ENCODE peak calls at places on chromosomes 12 and 14, in four cellular contexts. B is iris pigment epithelial cell, X is RPMI8226, I is T follicular helper cell. P is an unnamed sample.

GRCh38 chr14:89921896-89922548 is 32.5 kb downstream of the EFCAB11 start:
- DNase-seq in B (peak), I (no peak), X (no peak), P (no peak)

GRCh38 chr14:74240794-74241610 is 1.8 kb downstream of the VSX2 start:
- DNase-seq in X (no peak), B (no peak), I (no peak), P (peak)

GRCh38 chr12:51871918-51872688 is 15.8 kb upstream of the ANKRD33 start:
- DNase-seq in B (no peak), I (no peak), X (no peak), P (no peak)

GRCh38 chr14:33794791-33795300 is 156.0 kb downstream of the EGLN3 start:
- DNase-seq in X (no peak), I (no peak), B (peak), P (no peak)

GRCh38 chr12:5073838-5074237 is 30.2 kb downstream of the KCNA5 start:
- DNase-seq in B (no peak), I (no peak), X (peak), P (peak)

GRCh38 chr12:120495189-120495722 is 657 bp upstream of the DYNLL1 start:
- DNase-seq in X (no peak), B (no peak), I (no peak), P (no peak)

GRCh38 chr12:130752692-130753230 is 36.7 kb upstream of the RIMBP2 start:
- DNase-seq in B (no peak), X (peak), I (no peak), P (peak)

GRCh38 chr14:20486700-20487401 is 17.6 kb downstream of the PNP start:
- DNase-seq in B (no peak), X (no peak), I (no peak), P (no peak)

GRCh38 chr14:69263364-69263763 is 3.4 kb downstream of the GALNT16 start:
- DNase-seq in X (no peak), B (peak), I (no peak), P (no peak)

GRCh38 chr14:95482967-95483842 is 33.2 kb downstream of the SYNE3 start:
- DNase-seq in X (no peak), B (peak), I (no peak), P (peak)

GRCh38 chr12:52045794-52046199 is 5.4 kb upstream of the NR4A1 start:
- DNase-seq in B (no peak), X (peak), I (no peak), P (no peak)

GRCh38 chr14:104267895-104268294 is 129.5 kb downstream of the KIF26A start:
- DNase-seq in X (no peak), B (no peak), I (no peak), P (peak)

GRCh38 chr14:92759300-92759678 is 10.9 kb upstream of the LGMN start:
- DNase-seq in X (peak), I (no peak), B (peak), P (peak)

GRCh38 chr12:56158926-56159461 is 835 bp downstream of the MYL6 start:
- DNase-seq in X (peak), B (peak), I (no peak), P (peak)